ENCODE peak calls at places on chromosomes 16 and 17, in seven cellular contexts. K, Z, O, Q, I, F and U are unnamed samples.

GRCh38 chr16:19008770-19009169 is 25.0 kb downstream of the TMC7 start:
- DNase-seq in I (no peak), Q (no peak), K (no peak), F (peak), O (no peak), Z (no peak), U (peak)

GRCh38 chr16:29745853-29746345 is at the start of gene C16orf54:
- DNase-seq in K (no peak), Q (no peak), Z (peak), F (no peak), O (no peak), I (no peak), U (no peak)

GRCh38 chr16:14649816-14650215 is 17.1 kb downstream of the BFAR start:
- DNase-seq in K (no peak), Z (no peak), O (no peak), F (no peak), Q (no peak), I (no peak), U (no peak)

GRCh38 chr16:53071748-53072301 is 17.0 kb downstream of the CHD9 start:
- DNase-seq in Q (no peak), O (no peak), I (no peak), Z (no peak), K (peak), F (no peak), U (no peak)

GRCh38 chr17:44543905-44544523 is 13.3 kb upstream of the FZD2 start:
- DNase-seq in Z (no peak), K (no peak), O (no peak), F (no peak), I (no peak), Q (peak), U (no peak)

GRCh38 chr17:81578038-81578441 is 25.9 kb upstream of the FAAP100 start:
- DNase-seq in Z (no peak), O (no peak), Q (no peak), K (no peak), I (no peak), F (peak), U (no peak)

GRCh38 chr16:19138601-19139000 is 24.8 kb downstream of the ITPRIPL2 start:
- DNase-seq in Q (no peak), Z (no peak), F (no peak), O (no peak), I (no peak), K (peak), U (no peak)

GRCh38 chr16:85037050-85037410 is 9.4 kb downstream of the KIAA0513 start:
- DNase-seq in F (no peak), Z (no peak), I (no peak), O (peak), K (no peak), Q (peak), U (no peak)

GRCh38 chr17:55348749-55349354 is 72.8 kb downstream of the MMD start:
- DNase-seq in I (no peak), K (peak), Q (peak), O (peak), Z (no peak), F (peak), U (no peak)

GRCh38 chr17:17491031-17491471 is 5.1 kb downstream of the RASD1 start:
- DNase-seq in Z (no peak), Q (no peak), O (no peak), I (no peak), F (no peak), K (no peak), U (no peak)

GRCh38 chr17:9484789-9485188 is 90.8 kb downstream of the STX8 start:
- DNase-seq in K (no peak), F (no peak), Z (no peak), Q (no peak), I (no peak), O (no peak), U (no peak)

GRCh38 chr16:77290451-77291110 is 91.4 kb downstream of the SYCE1L start:
- DNase-seq in K (no peak), I (no peak), Z (no peak), O (no peak), Q (no peak), F (no peak), U (no peak)

GRCh38 chr16:86625821-86626220 is 47.5 kb downstream of the FOXL1 start:
- DNase-seq in Q (no peak), I (no peak), O (no peak), K (no peak), Z (no peak), F (no peak), U (no peak)
- TF ChIP-seq JUND in Q (no peak), I (no peak), O (no peak), K (no peak), Z (no peak), F (no peak), U (no peak)

GRCh38 chr16:87602821-87603683 is 744 bp downstream of the JPH3 start:
- DNase-seq in O (no peak), Q (peak), Z (no peak), I (no peak), K (peak), F (no peak), U (peak)
- TF ChIP-seq JUND in O (no peak), Q (no peak), Z (no peak), I (no peak), K (no peak), F (no peak), U (no peak)

GRCh38 chr17:5138616-5139453 is 23.0 kb downstream of the USP6 start:
- DNase-seq in F (no peak), Q (no peak), K (no peak), Z (no peak), O (no peak), I (no peak), U (no peak)

GRCh38 chr17:5135726-5136579 is 20.1 kb downstream of the USP6 start:
- DNase-seq in Z (no peak), K (no peak), I (no peak), F (no peak), Q (no peak), O (no peak), U (no peak)

DNA sequence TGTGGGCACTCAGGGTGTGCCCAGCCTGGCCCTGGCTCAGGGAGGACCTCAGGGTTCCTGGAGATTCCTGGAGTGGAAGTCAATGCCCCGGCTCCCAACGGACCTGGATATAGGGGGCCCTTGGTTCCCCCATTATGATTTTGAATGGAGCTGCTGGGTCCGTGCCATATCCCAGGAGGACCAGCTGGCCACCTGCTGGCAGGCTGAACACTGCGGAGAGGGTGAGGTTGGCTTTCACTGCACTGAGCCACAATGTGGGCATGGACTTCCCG is 23.6 kb downstream of the USP6 start:
- DNase-seq in Q (no peak), I (no peak), K (no peak), F (no peak), Z (no peak), O (no peak), U (no peak)
- TF ChIP-seq JUND in Q (no peak), I (no peak), K (no peak), F (no peak), Z (no peak), O (no peak), U (no peak)

GRCh38 chr16:1175566-1176279 is 22.8 kb downstream of the CACNA1H start:
- DNase-seq in F (peak), Z (no peak), Q (no peak), I (no peak), K (no peak), O (no peak), U (no peak)

GRCh38 chr16:1178295-1178910 is 25.5 kb downstream of the CACNA1H start:
- DNase-seq in O (no peak), Z (no peak), I (no peak), Q (peak), K (no peak), F (no peak), U (no peak)

GRCh38 chr16:1177750-1178149 is 24.8 kb downstream of the CACNA1H start:
- DNase-seq in K (no peak), I (no peak), Q (no peak), Z (no peak), O (no peak), F (no peak), U (no peak)

GRCh38 chr16:1176280-1176897 is 23.5 kb downstream of the CACNA1H start:
- DNase-seq in I (no peak), F (no peak), Z (no peak), K (no peak), Q (no peak), O (no peak), U (no peak)

DNA sequence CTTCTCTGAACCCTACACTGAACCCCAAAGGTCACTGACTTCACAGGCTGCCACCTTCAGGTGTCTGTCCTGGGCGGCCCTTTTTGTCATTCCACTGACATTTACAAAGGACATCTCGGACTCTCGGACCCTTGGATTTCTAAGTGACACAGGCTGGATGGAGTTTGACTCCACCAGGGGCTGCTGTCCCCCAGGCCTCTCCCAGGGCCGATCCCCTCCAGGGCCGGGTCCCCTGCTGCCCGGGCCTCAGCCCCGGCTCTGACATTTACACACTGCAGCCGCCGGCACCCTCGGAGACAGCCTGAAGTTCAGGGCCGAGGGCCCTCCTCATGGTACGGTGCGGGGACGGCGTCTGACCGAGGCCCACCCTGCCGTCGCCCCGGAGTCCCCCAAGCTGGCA is 24.1 kb downstream of the CACNA1H start:
- DNase-seq in I (no peak), K (no peak), Q (no peak), Z (no peak), F (no peak), O (no peak), U (no peak)
- TF ChIP-seq JUND in I (no peak), K (no peak), Q (no peak), Z (no peak), F (no peak), O (no peak), U (no peak)

DNA sequence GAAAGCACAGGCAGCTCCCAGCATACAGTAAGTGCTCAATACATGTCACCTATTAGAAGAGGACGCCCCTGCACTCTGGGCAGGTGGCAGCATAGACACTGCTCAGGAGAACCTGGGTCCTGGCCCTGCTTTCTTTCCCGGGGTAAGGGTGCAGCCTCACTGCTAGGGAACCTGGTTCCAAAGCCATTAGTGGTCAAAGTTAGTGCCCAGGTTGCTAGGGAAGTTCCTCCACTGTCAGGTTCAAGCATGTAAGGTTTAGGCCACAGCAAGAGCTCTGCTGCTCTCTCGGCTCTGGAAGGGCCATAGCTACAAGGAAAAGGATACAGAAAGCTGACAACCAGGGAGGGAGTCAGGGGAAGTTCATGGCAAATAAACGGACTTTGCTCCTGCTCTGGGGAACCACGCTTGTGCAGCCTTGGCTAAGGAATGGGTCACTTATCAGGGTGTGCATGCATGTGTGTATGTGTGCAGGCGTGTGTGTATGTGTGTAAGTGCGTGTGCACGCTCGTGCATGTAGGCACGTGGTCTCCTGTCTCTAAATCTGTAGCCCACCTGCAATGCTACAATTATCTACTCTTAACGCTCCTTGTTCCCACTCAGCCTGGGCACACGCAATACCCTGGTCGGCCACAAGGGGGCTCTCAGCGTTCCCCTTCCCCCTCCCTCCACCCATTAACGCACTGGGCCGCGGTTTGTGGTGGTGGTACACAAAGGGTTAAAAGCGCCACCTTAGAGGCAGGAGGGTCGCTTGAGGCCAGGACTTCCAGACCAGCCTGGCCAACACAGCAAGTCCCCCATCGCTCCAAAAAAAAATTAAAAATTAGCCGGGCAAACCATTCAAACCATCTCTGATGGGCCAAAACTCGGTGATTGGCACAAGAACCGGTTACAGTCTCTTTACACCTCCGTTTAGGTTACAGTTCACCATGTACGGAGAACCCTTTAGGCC is 48.5 kb upstream of the KDM8 start:
- DNase-seq in O (peak), F (peak), I (peak), Z (no peak), K (peak), Q (peak), U (peak)
- TF ChIP-seq JUND in O (no peak), F (peak), I (no peak), Z (no peak), K (no peak), Q (no peak), U (no peak)

DNA sequence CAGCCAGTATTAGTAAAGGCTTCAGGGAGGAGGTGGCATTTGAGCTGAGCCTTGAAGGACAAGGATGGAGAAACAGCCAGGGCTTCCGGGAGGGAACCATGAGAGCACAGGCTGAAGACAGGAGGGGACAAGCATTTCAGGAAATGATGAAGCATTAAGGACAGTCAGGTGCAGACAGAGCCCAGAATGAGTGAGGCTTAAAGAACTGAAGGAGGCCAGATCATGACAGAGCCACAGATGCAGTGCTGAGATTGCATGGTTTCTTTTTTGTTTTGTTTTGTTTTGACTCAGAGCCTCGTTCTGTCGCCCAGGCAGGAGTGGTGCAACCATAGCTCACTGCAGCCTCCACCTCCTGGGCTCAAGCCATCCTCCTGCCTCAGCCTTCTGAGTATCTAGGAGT is 211.5 kb downstream of the SOX9 start:
- DNase-seq in Z (peak), I (no peak), Q (no peak), O (no peak), F (no peak), K (no peak), U (no peak)
- TF ChIP-seq JUND in Z (no peak), I (no peak), Q (no peak), O (no peak), F (no peak), K (no peak), U (no peak)

GRCh38 chr17:50532452-50533024 is at the start of gene EPN3:
- DNase-seq in I (no peak), Z (no peak), O (peak), F (no peak), K (peak), Q (no peak), U (peak)
- TF ChIP-seq JUND in I (no peak), Z (no peak), O (no peak), F (no peak), K (no peak), Q (no peak), U (no peak)

GRCh38 chr17:47649972-47650524 is 329 bp downstream of the KPNB1 start:
- DNase-seq in Z (no peak), K (no peak), Q (no peak), I (no peak), O (no peak), F (no peak), U (no peak)
- TF ChIP-seq JUND in Z (no peak), K (no peak), Q (no peak), I (no peak), O (no peak), F (no peak), U (no peak)

GRCh38 chr16:31727553-31727952 is 146.1 kb upstream of the ZNF267 start:
- DNase-seq in Z (no peak), Q (no peak), F (no peak), I (no peak), K (no peak), O (no peak), U (no peak)
- TF ChIP-seq JUND in Z (no peak), Q (no peak), F (no peak), I (no peak), K (no peak), O (no peak), U (no peak)

GRCh38 chr16:68377667-68378420 is 67.0 kb downstream of the PRMT7 start:
- DNase-seq in I (no peak), F (no peak), Z (no peak), O (no peak), Q (no peak), K (peak), U (no peak)
- TF ChIP-seq JUND in I (no peak), F (no peak), Z (no peak), O (no peak), Q (no peak), K (no peak), U (no peak)